ENCODE peak calls at places on chromosomes 1 and 21, in ten cellular contexts. A is heart left ventricle, V is transverse colon, R is PC-9, M is astrocyte of the spinal cord, S is right atrium auricular region, W is esophagus squamous epithelium, Q is spleen, B is tibial artery, K is K562. H is an unnamed sample.
A peak's percentile ranks its signal among the peaks of the same experiment; 100 is the strongest.

GRCh38 chr1:19393051-19393450 is 80.9 kb downstream of the SLC66A1 start:
- DNase-seq in S (no peak), A (no peak), M (no peak), W (no peak), Q (peak; percentile 84), V (no peak), B (no peak), R (no peak), K (no peak), H (no peak)

GRCh38 chr1:159854101-159854692 is 8.3 kb downstream of the VSIG8 start:
- DNase-seq in V (peak; percentile 88), A (peak; percentile 88), W (no peak), S (peak; percentile 86), B (peak; percentile 92), M (peak; percentile 57), Q (peak; percentile 87), K (no peak), R (peak; percentile 73), H (peak; percentile 51)

GRCh38 chr21:37683396-37684114 is 232.7 kb downstream of the KCNJ6 start:
- DNase-seq in A (no peak), M (no peak), S (no peak), R (no peak), K (no peak), B (no peak), Q (no peak), W (no peak), V (no peak), H (no peak)

GRCh38 chr1:215279682-215280081 is 197.1 kb downstream of the KCNK2 start:
- DNase-seq in M (no peak), R (no peak), K (no peak), B (no peak), Q (no peak), A (no peak), S (no peak), W (no peak), V (no peak), H (no peak)

GRCh38 chr1:79079770-79080169 is 73.2 kb upstream of the ADGRL4 start:
- DNase-seq in A (peak; percentile 39), W (no peak), V (no peak), M (peak; percentile 89), K (no peak), R (peak; percentile 7), Q (no peak), B (no peak), S (no peak), H (no peak)

GRCh38 chr1:119664057-119664456 is 16.0 kb upstream of the ZNF697 start:
- DNase-seq in M (no peak), W (no peak), B (no peak), V (no peak), R (no peak), S (no peak), K (no peak), Q (no peak), A (no peak), H (no peak)

GRCh38 chr1:20063861-20064292 is 6.1 kb upstream of the PLA2G5 start:
- DNase-seq in B (no peak), K (no peak), S (no peak), M (peak; percentile 80), R (no peak), Q (no peak), W (no peak), A (no peak), V (no peak), H (no peak)

GRCh38 chr1:18037651-18038050 is 69.9 kb upstream of the IGSF21 start:
- DNase-seq in S (no peak), K (no peak), W (no peak), Q (no peak), B (no peak), R (no peak), M (no peak), A (no peak), V (peak; percentile 13), H (no peak)

GRCh38 chr1:114118351-114118990 is 35.2 kb downstream of the SYT6 start:
- DNase-seq in S (no peak), M (no peak), B (no peak), V (no peak), A (no peak), W (no peak), R (no peak), K (no peak), Q (peak; percentile 38), H (no peak)

GRCh38 chr1:226733876-226734414 is 5.1 kb downstream of the ITPKB start:
- DNase-seq in V (no peak), K (no peak), R (no peak), M (no peak), B (no peak), A (no peak), Q (no peak), W (no peak), S (no peak), H (no peak)

GRCh38 chr1:23567996-23568607 is 8.8 kb upstream of the ID3 start:
- DNase-seq in Q (no peak), R (no peak), S (no peak), M (no peak), A (no peak), W (no peak), B (peak; percentile 73), V (peak; percentile 44), K (peak; percentile 62), H (no peak)

GRCh38 chr1:23568608-23569383 is 9.5 kb upstream of the ID3 start:
- DNase-seq in K (peak; percentile 73), W (no peak), V (no peak), R (no peak), S (no peak), Q (no peak), B (peak; percentile 73), M (no peak), A (no peak), H (no peak)

GRCh38 chr1:23563755-23564374 is 4.6 kb upstream of the ID3 start:
- DNase-seq in K (no peak), R (no peak), Q (no peak), W (no peak), B (no peak), M (no peak), S (no peak), A (no peak), V (no peak), H (no peak)

GRCh38 chr1:23567629-23567995 is 8.3 kb upstream of the ID3 start:
- DNase-seq in B (no peak), W (no peak), A (no peak), S (no peak), V (no peak), M (no peak), K (no peak), R (no peak), Q (no peak), H (no peak)

DNA sequence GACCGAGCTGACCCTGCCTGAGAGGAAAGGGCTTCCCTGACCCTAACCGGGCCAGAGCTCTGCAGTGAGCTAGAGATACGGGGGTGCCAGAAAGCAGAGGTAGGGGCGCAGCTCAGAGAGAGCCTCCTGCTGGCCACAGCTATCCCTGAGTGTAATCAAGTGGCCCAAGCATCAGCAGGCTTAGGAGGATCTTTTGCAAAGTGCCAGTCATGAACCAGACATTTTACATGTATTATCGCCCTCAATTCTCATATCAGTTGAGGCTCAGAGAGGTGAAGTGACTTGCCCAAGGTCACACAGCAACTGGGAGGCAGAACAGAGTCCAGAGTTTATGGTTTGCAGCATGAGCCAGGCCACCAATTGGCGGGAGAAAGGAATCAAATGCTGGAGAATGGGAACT is 7.0 kb upstream of the ID3 start:
- DNase-seq in B (no peak), S (no peak), V (no peak), A (no peak), Q (no peak), W (no peak), K (peak; percentile 50), R (no peak), M (no peak), H (no peak)
- TF ChIP-seq CTCF in B (no peak), S (no peak), V (no peak), A (no peak), Q (no peak), W (no peak), K (peak; percentile 29), R (no peak), M (peak; percentile 32), H (no peak)

GRCh38 chr1:50271968-50272578 is 151.2 kb downstream of the DMRTA2 start:
- DNase-seq in S (no peak), W (no peak), V (peak; percentile 40), M (no peak), R (peak; percentile 15), A (peak; percentile 35), B (no peak), Q (no peak), K (peak; percentile 56), H (no peak)
- TF ChIP-seq CTCF in S (peak; percentile 28), W (peak; percentile 27), V (peak; percentile 30), M (peak; percentile 69), R (peak; percentile 70), A (peak; percentile 54), B (no peak), Q (peak; percentile 56), K (peak; percentile 54), H (no peak)

DNA sequence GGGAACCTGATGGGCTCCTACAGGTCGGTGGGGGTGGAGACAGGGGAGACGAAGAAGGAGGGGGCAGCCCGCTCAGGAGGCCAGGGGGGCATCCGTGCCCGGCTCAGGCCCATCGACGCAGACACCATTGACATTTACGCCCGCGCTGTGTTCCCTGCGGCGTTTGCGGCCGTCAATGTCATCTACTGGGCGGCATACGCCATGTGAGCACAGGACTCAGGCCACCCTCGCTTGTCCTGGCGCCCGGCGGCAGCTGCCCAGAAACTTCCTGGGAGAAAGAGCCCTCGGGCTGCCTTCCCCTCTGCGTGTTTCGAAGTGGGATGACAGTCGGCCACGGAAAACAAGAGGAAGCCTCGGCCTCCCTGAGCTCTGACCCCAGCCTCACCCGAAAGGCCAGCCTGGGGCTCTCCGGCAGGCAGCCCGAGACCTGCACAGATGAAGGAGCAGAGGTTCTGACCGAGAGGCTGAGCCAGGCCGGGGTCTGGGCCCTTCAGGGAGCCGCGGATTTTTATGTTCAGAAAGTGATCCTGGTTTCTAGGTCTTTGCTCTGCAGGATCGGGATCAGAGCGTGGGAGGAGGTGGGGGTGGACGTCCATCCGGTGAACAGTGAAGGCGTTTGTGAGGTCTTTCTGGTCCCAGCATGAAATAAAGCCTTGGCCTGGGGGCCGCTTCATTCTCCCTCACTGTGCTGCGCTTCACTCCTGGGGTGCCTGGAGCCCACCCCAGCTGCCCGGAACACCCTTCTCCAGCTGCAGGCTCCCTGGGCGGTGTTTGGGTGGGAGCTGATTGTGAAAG is 11.1 kb downstream of the GABRD start:
- DNase-seq in K (no peak), B (no peak), M (no peak), V (no peak), A (no peak), W (no peak), R (no peak), S (no peak), Q (no peak), H (no peak)
- TF ChIP-seq CTCF in K (no peak), B (no peak), M (no peak), V (no peak), A (no peak), W (no peak), R (no peak), S (no peak), Q (no peak), H (no peak)

DNA sequence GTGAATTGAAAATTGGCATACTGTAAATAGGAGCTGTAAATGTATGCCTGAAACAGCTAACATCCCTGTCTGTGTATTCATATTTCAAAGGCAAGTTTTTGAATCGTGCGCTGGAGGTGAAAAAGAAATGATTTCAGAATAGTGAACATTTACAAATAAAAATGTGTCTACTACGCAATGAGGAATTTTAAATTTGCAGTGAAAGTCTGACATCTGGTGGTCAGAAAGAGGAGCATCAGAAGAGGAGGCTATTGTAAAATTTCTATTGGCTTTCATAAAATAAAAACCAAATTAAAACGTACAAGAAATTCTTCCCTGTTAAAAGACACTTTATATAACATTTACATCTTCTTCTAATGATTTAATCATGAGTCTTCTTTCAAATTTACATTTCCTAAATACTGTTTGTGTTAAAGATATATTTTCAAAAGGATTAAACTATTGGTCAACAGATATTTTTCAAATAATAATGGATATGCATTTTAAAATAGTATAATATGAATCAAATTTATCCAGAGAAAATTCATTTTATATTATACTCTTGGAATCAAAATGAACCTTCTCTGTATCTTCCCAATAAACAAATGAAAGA is 113.7 kb upstream of the RRP15 start:
- DNase-seq in W (no peak), V (no peak), B (no peak), R (no peak), A (no peak), M (peak; percentile 52), S (no peak), Q (no peak), K (no peak), H (no peak)
- TF ChIP-seq CTCF in W (peak; percentile 56), V (peak; percentile 62), B (peak; percentile 54), R (peak; percentile 86), A (peak; percentile 55), M (peak; percentile 74), S (peak; percentile 58), Q (peak; percentile 57), K (no peak), H (no peak)

H was measured in omental fat pad.